ENCODE peak calls at places on chromosomes 4 and X, in nine cellular contexts. N is NAMALWA; O is COR-L47; H is activated CD8-positive, alpha-beta memory T cell treated with anti-CD3 and anti-CD28 coated beads for 48 hours; Z is HT1080; B is T-helper 1 cell; R is choroid plexus epithelial cell; D is T-helper 17 cell; C is H9. F is an unnamed sample.

GRCh38 chr4:122588453-122589238 is 32.2 kb downstream of the IL21 start:
- DNase-seq in N (peak), O (no peak), H (no peak), Z (peak), B (no peak), R (peak), D (no peak), C (no peak), F (no peak)

GRCh38 chrX:142084611-142085010 is 120.5 kb downstream of the MAGEC2 start:
- DNase-seq in N (no peak), O (no peak), H (no peak), Z (no peak), B (no peak), R (peak), D (no peak), C (no peak), F (no peak)

GRCh38 chr4:56637791-56638190 is 43.3 kb downstream of the HOPX start:
- DNase-seq in N (no peak), O (no peak), H (no peak), Z (peak), B (no peak), R (no peak), D (no peak), C (no peak), F (no peak)

GRCh38 chrX:4642114-4642513 is 928.7 kb upstream of the PRKX start:
- DNase-seq in N (no peak), O (no peak), H (no peak), Z (no peak), B (no peak), R (no peak), D (no peak), C (no peak), F (no peak)

GRCh38 chr4:185933078-185933581 is 121.1 kb upstream of the SORBS2 start:
- DNase-seq in N (no peak), O (no peak), H (no peak), Z (peak), B (no peak), R (peak), D (no peak), C (no peak), F (no peak)

GRCh38 chrX:136856527-136856926 is 24.0 kb downstream of the RBMX start:
- DNase-seq in N (no peak), O (no peak), H (no peak), Z (no peak), B (no peak), R (no peak), D (no peak), C (no peak), F (no peak)

GRCh38 chr4:87213425-87213824 is 7.0 kb downstream of the KLHL8 start:
- DNase-seq in N (no peak), O (no peak), H (no peak), Z (no peak), B (no peak), R (peak), D (no peak), C (no peak), F (no peak)

GRCh38 chrX:145936769-145937168 is 119.1 kb downstream of the SLITRK2 start:
- DNase-seq in N (no peak), O (no peak), H (no peak), Z (no peak), B (no peak), R (no peak), D (no peak), C (no peak), F (no peak)

GRCh38 chrX:104670051-104670450 is 104.1 kb downstream of the IL1RAPL2 start:
- DNase-seq in N (no peak), O (no peak), H (no peak), Z (no peak), B (no peak), R (no peak), D (no peak), C (no peak), F (no peak)

GRCh38 chr4:114384629-114385028 is 214.0 kb upstream of the UGT8 start:
- DNase-seq in N (peak), O (peak), H (no peak), Z (no peak), B (no peak), R (peak), D (no peak), C (no peak), F (peak)

GRCh38 chr4:101347267-101347556 is at the start of gene PPP3CA:
- DNase-seq in N (no peak), O (no peak), H (no peak), Z (no peak), B (no peak), R (no peak), D (no peak), C (no peak), F (peak)

GRCh38 chrX:151386838-151387459 is 10.1 kb upstream of the VMA21 start:
- DNase-seq in N (no peak), O (peak), H (no peak), Z (no peak), B (no peak), R (peak), D (no peak), C (no peak), F (no peak)

GRCh38 chr4:184936071-184936470 is 82.2 kb upstream of the HELT start:
- DNase-seq in N (no peak), O (no peak), H (no peak), Z (no peak), B (no peak), R (no peak), D (no peak), C (no peak), F (no peak)

GRCh38 chrX:111119341-111119740 is 23.4 kb downstream of the PAK3 start:
- DNase-seq in N (no peak), O (no peak), H (no peak), Z (no peak), B (no peak), R (no peak), D (no peak), C (no peak), F (no peak)

GRCh38 chrX:27222661-27223060 is 240.5 kb downstream of the PPP4R3C start:
- DNase-seq in N (no peak), O (no peak), H (no peak), Z (no peak), B (no peak), R (no peak), D (no peak), C (no peak), F (no peak)

GRCh38 chr4:188975271-188975670 is 836.0 kb downstream of the TRIML1 start:
- DNase-seq in N (no peak), O (no peak), H (no peak), Z (no peak), B (no peak), R (no peak), D (no peak), C (peak), F (no peak)

GRCh38 chr4:118417325-118417724 is 64.5 kb upstream of the PRSS12 start:
- DNase-seq in N (no peak), O (no peak), H (no peak), Z (no peak), B (no peak), R (peak), D (no peak), C (no peak), F (no peak)

GRCh38 chr4:84058201-84058600 is 440.9 kb downstream of the NKX6-1 start:
- DNase-seq in N (no peak), O (no peak), H (no peak), Z (no peak), B (no peak), R (no peak), D (no peak), C (no peak), F (no peak)

GRCh38 chr4:185395255-185395955 is at the start of gene LRP2BP:
- DNase-seq in N (peak), O (no peak), H (no peak), Z (no peak), B (no peak), R (no peak), D (no peak), C (no peak), F (no peak)

GRCh38 chrX:42229533-42229932 is 306.2 kb upstream of the CASK start:
- DNase-seq in N (no peak), O (no peak), H (no peak), Z (no peak), B (no peak), R (no peak), D (no peak), C (no peak), F (no peak)

GRCh38 chrX:19544693-19545305 is 29.5 kb upstream of the MAP3K15 start:
- DNase-seq in N (peak), O (no peak), H (no peak), Z (peak), B (peak), R (peak), D (no peak), C (no peak), F (peak)

GRCh38 chr4:170089743-170090666 is at the start of gene AADAT:
- DNase-seq in N (no peak), O (peak), H (no peak), Z (peak), B (no peak), R (peak), D (no peak), C (peak), F (no peak)

GRCh38 chr4:157172011-157172410 is 48.5 kb upstream of the GRIA2 start:
- DNase-seq in N (no peak), O (no peak), H (no peak), Z (no peak), B (no peak), R (peak), D (no peak), C (no peak), F (no peak)

GRCh38 chrX:22366866-22367265 is 94.2 kb downstream of the CBLL2 start:
- DNase-seq in N (no peak), O (no peak), H (no peak), Z (no peak), B (no peak), R (no peak), D (no peak), C (no peak), F (no peak)

GRCh38 chr4:115851918-115852766 is 738.7 kb upstream of the NDST4 start:
- DNase-seq in N (peak), O (peak), H (no peak), Z (peak), B (no peak), R (peak), D (no peak), C (peak), F (no peak)

GRCh38 chrX:111168314-111168713 is 72.3 kb downstream of the PAK3 start:
- DNase-seq in N (peak), O (peak), H (no peak), Z (peak), B (no peak), R (peak), D (no peak), C (peak), F (no peak)

GRCh38 chr4:120692964-120693363 is 229.6 kb downstream of the PRDM5 start:
- DNase-seq in N (no peak), O (peak), H (no peak), Z (peak), B (no peak), R (peak), D (no peak), C (no peak), F (no peak)

GRCh38 chr4:26959654-26960047 is 99.0 kb downstream of the STIM2 start:
- DNase-seq in N (no peak), O (no peak), H (no peak), Z (no peak), B (no peak), R (no peak), D (no peak), C (no peak), F (peak)

GRCh38 chrX:122856205-122856604 is 327.9 kb upstream of the GRIA3 start:
- DNase-seq in N (no peak), O (no peak), H (no peak), Z (no peak), B (no peak), R (no peak), D (no peak), C (no peak), F (no peak)

GRCh38 chr4:168766537-168767316 is 243.3 kb downstream of the CBR4 start:
- DNase-seq in N (no peak), O (no peak), H (no peak), Z (peak), B (no peak), R (peak), D (no peak), C (no peak), F (no peak)

GRCh38 chr4:82017680-82018079 is 356.1 kb downstream of the HNRNPD start:
- DNase-seq in N (peak), O (no peak), H (no peak), Z (no peak), B (no peak), R (peak), D (no peak), C (no peak), F (peak)

GRCh38 chr4:184369871-184370270 is 104.5 kb downstream of the IRF2 start:
- DNase-seq in N (no peak), O (no peak), H (no peak), Z (no peak), B (no peak), R (no peak), D (no peak), C (no peak), F (no peak)

GRCh38 chr4:52643190-52643589 is 15.9 kb downstream of the USP46 start:
- DNase-seq in N (no peak), O (no peak), H (no peak), Z (no peak), B (no peak), R (no peak), D (no peak), C (no peak), F (no peak)

GRCh38 chr4:151409470-151410313 is 716 bp downstream of the FHIP1A start:
- DNase-seq in N (no peak), O (no peak), H (no peak), Z (peak), B (peak), R (peak), D (no peak), C (peak), F (peak)

GRCh38 chrX:134622813-134623185 is 35.5 kb downstream of the PLAC1 start:
- DNase-seq in N (no peak), O (no peak), H (no peak), Z (peak), B (no peak), R (peak), D (no peak), C (no peak), F (no peak)

GRCh38 chrX:110287605-110288004 is 30.3 kb downstream of the AMMECR1 start:
- DNase-seq in N (no peak), O (no peak), H (no peak), Z (no peak), B (no peak), R (peak), D (no peak), C (no peak), F (no peak)